ENCODE peak calls at places on chromosomes 13 and 19, in five cellular contexts. One of them, this sample, is unnamed.
A peak's percentile ranks its signal among the peaks of the same experiment; 100 is the strongest.

GRCh38 chr19:39805120-39805519 is 26.5 kb downstream of the LEUTX start:
- DNase-seq in pancreas: no peak
- DNase-seq in esophagus squamous epithelium: no peak
- DNase-seq in A549: no peak
- DNase-seq in CD8-positive, alpha-beta T cell: no peak
- DNase-seq in this sample: no peak

GRCh38 chr13:45695198-45695730 is 6.9 kb upstream of the CBY2 start:
- DNase-seq in A549: no peak
- DNase-seq in esophagus squamous epithelium: no peak
- DNase-seq in pancreas: no peak
- DNase-seq in CD8-positive, alpha-beta T cell: no peak
- DNase-seq in this sample: no peak

GRCh38 chr13:51331354-51331861 is 8.1 kb upstream of the SERPINE3 start:
- DNase-seq in CD8-positive, alpha-beta T cell: no peak
- DNase-seq in pancreas: no peak
- DNase-seq in esophagus squamous epithelium: no peak
- DNase-seq in A549: no peak
- DNase-seq in this sample: no peak

GRCh38 chr13:34161829-34162544 is 344.0 kb downstream of the RFC3 start:
- DNase-seq in CD8-positive, alpha-beta T cell: no peak
- DNase-seq in A549: peak; percentile 89
- DNase-seq in pancreas: no peak
- DNase-seq in esophagus squamous epithelium: no peak
- DNase-seq in this sample: peak; percentile 77

GRCh38 chr19:38023245-38023644 is 116.2 kb downstream of the SIPA1L3 start:
- DNase-seq in esophagus squamous epithelium: no peak
- DNase-seq in CD8-positive, alpha-beta T cell: no peak
- DNase-seq in A549: no peak
- DNase-seq in pancreas: no peak
- DNase-seq in this sample: no peak

GRCh38 chr13:26688286-26688685 is 72.3 kb downstream of the GPR12 start:
- DNase-seq in CD8-positive, alpha-beta T cell: no peak
- DNase-seq in pancreas: no peak
- DNase-seq in A549: no peak
- DNase-seq in esophagus squamous epithelium: no peak
- DNase-seq in this sample: no peak

GRCh38 chr19:45798995-45799517 is 6.4 kb upstream of the DMWD start:
- DNase-seq in CD8-positive, alpha-beta T cell: peak; percentile 37
- DNase-seq in esophagus squamous epithelium: no peak
- DNase-seq in pancreas: peak; percentile 46
- DNase-seq in A549: peak; percentile 68
- DNase-seq in this sample: peak; percentile 68

GRCh38 chr19:48319647-48320537 is 5.5 kb upstream of the EMP3 start:
- DNase-seq in CD8-positive, alpha-beta T cell: peak; percentile 71
- DNase-seq in A549: peak; percentile 88
- DNase-seq in esophagus squamous epithelium: no peak
- DNase-seq in pancreas: peak; percentile 88
- DNase-seq in this sample: peak; percentile 87

GRCh38 chr13:93003531-93003930 is 223.1 kb upstream of the GPC6 start:
- DNase-seq in CD8-positive, alpha-beta T cell: no peak
- DNase-seq in A549: no peak
- DNase-seq in esophagus squamous epithelium: no peak
- DNase-seq in pancreas: no peak
- DNase-seq in this sample: no peak

GRCh38 chr13:103168901-103169508 is 102.8 kb upstream of the SLC10A2 start:
- DNase-seq in pancreas: no peak
- DNase-seq in CD8-positive, alpha-beta T cell: no peak
- DNase-seq in esophagus squamous epithelium: no peak
- DNase-seq in A549: no peak
- DNase-seq in this sample: no peak

GRCh38 chr19:18385675-18386542 is at the start of gene GDF15:
- DNase-seq in A549: peak; percentile 94
- DNase-seq in esophagus squamous epithelium: no peak
- DNase-seq in pancreas: peak; percentile 96
- DNase-seq in CD8-positive, alpha-beta T cell: no peak
- DNase-seq in this sample: peak; percentile 38

GRCh38 chr19:5669212-5669611 is 11.1 kb downstream of the MICOS13 start:
- DNase-seq in CD8-positive, alpha-beta T cell: no peak
- DNase-seq in esophagus squamous epithelium: no peak
- DNase-seq in A549: no peak
- DNase-seq in pancreas: no peak
- DNase-seq in this sample: no peak

GRCh38 chr13:111066544-111066943 is 48.6 kb upstream of the ARHGEF7 start:
- DNase-seq in A549: no peak
- DNase-seq in esophagus squamous epithelium: no peak
- DNase-seq in CD8-positive, alpha-beta T cell: no peak
- DNase-seq in pancreas: no peak
- DNase-seq in this sample: peak; percentile 35

DNA sequence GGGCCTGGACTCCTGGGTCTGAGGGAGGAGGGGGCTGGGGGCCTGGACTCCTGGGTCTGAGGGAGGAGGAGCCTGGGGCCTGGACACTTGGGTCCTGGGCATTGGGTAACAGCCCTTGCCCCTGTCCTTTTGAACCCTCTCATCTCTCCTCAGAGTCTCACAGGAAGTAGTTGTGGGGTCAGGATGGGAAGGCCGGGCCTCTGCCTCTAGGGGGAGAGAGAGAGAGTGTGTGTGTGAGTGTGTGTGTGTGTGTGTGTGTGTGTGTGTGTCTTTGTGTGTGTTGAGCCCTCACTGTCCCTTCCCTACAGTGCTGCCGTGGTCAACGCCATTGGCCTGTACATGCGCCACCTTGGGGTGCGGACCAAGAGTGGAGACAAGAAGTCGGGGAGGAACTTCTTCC is 10.9 kb downstream of the ARHGEF1 start:
- DNase-seq in A549: peak; percentile 87
- DNase-seq in esophagus squamous epithelium: no peak
- DNase-seq in pancreas: no peak
- DNase-seq in CD8-positive, alpha-beta T cell: no peak
- DNase-seq in this sample: peak; percentile 34
- TF ChIP-seq CTCF in A549: no peak
- TF ChIP-seq CTCF in esophagus squamous epithelium: no peak
- TF ChIP-seq CTCF in pancreas: no peak
- TF ChIP-seq CTCF in CD8-positive, alpha-beta T cell: no peak
- TF ChIP-seq CTCF in this sample: peak; percentile 3

GRCh38 chr19:35509018-35509652 is 4.3 kb downstream of the DMKN start:
- DNase-seq in esophagus squamous epithelium: no peak
- DNase-seq in A549: peak; percentile 53
- DNase-seq in pancreas: peak; percentile 82
- DNase-seq in CD8-positive, alpha-beta T cell: peak; percentile 18
- DNase-seq in this sample: peak; percentile 63
- H3K4me3 ChIP-seq in esophagus squamous epithelium: peak overlapping the region; percentile 48
- H3K4me3 ChIP-seq in A549: peak overlapping the region; percentile 48
- H3K4me3 ChIP-seq in pancreas: peak overlapping the region; percentile 31
- H3K4me3 ChIP-seq in CD8-positive, alpha-beta T cell: no peak overlapping the region
- H3K4me3 ChIP-seq in this sample: peak overlapping the region; percentile 49

GRCh38 chr13:66886248-66886647 is 343.9 kb downstream of the PCDH9 start:
- DNase-seq in A549: no peak
- DNase-seq in pancreas: no peak
- DNase-seq in esophagus squamous epithelium: no peak
- DNase-seq in CD8-positive, alpha-beta T cell: no peak
- DNase-seq in this sample: no peak

GRCh38 chr13:66888698-66889097 is 341.4 kb downstream of the PCDH9 start:
- DNase-seq in A549: no peak
- DNase-seq in esophagus squamous epithelium: no peak
- DNase-seq in pancreas: no peak
- DNase-seq in CD8-positive, alpha-beta T cell: no peak
- DNase-seq in this sample: no peak

DNA sequence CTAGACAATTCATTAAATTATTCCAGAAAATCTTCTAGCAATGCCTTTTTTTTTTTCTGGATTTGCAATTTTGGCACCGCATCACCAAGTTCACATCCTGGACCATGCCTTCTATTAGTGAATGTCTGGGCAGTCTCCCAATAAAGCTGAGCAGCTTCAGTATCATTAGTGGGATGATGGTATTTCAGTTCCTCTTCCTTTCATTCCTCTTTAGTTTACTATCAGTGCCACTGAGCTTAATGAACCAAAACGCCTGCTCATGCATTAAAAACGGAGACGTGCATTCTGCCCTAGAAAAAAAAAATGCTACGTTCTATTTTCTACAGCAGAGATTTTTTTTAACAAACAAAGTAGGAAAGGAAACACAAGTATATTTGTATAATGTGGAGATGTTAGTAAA is 343.0 kb downstream of the PCDH9 start:
- DNase-seq in A549: no peak
- DNase-seq in pancreas: no peak
- DNase-seq in CD8-positive, alpha-beta T cell: no peak
- DNase-seq in esophagus squamous epithelium: no peak
- DNase-seq in this sample: peak; percentile 65
- H3K27ac ChIP-seq in A549: no peak overlapping the region
- H3K27ac ChIP-seq in pancreas: no peak overlapping the region
- H3K27ac ChIP-seq in CD8-positive, alpha-beta T cell: no peak overlapping the region
- H3K27ac ChIP-seq in esophagus squamous epithelium: no peak overlapping the region
- H3K27ac ChIP-seq in this sample: no peak overlapping the region

GRCh38 chr19:49766938-49767315 is at the start of gene AP2A1:
- DNase-seq in pancreas: no peak
- DNase-seq in CD8-positive, alpha-beta T cell: no peak
- DNase-seq in A549: no peak
- DNase-seq in esophagus squamous epithelium: no peak
- DNase-seq in this sample: no peak

GRCh38 chr19:49767967-49768581 is 1.3 kb downstream of the AP2A1 start:
- DNase-seq in pancreas: no peak
- DNase-seq in A549: no peak
- DNase-seq in esophagus squamous epithelium: no peak
- DNase-seq in CD8-positive, alpha-beta T cell: no peak
- DNase-seq in this sample: no peak

GRCh38 chr19:49767380-49767779 is 579 bp downstream of the AP2A1 start:
- DNase-seq in CD8-positive, alpha-beta T cell: no peak
- DNase-seq in pancreas: no peak
- DNase-seq in A549: no peak
- DNase-seq in esophagus squamous epithelium: no peak
- DNase-seq in this sample: peak; percentile 12

GRCh38 chr19:49764341-49764740 is 1.2 kb upstream of the TSKS start:
- DNase-seq in A549: no peak
- DNase-seq in esophagus squamous epithelium: no peak
- DNase-seq in pancreas: no peak
- DNase-seq in CD8-positive, alpha-beta T cell: no peak
- DNase-seq in this sample: no peak

GRCh38 chr19:49766007-49766937 is 529 bp upstream of the AP2A1 start:
- DNase-seq in pancreas: peak; percentile 99
- DNase-seq in CD8-positive, alpha-beta T cell: peak; percentile 99
- DNase-seq in esophagus squamous epithelium: peak; percentile 98
- DNase-seq in A549: peak; percentile 100
- DNase-seq in this sample: peak; percentile 99
- TF ChIP-seq CTCF in pancreas: no peak
- TF ChIP-seq CTCF in CD8-positive, alpha-beta T cell: no peak
- TF ChIP-seq CTCF in esophagus squamous epithelium: no peak
- TF ChIP-seq CTCF in A549: no peak
- TF ChIP-seq CTCF in this sample: no peak

GRCh38 chr13:28429096-28429495 is 65.8 kb downstream of the FLT1 start:
- DNase-seq in esophagus squamous epithelium: no peak
- DNase-seq in pancreas: no peak
- DNase-seq in A549: no peak
- DNase-seq in CD8-positive, alpha-beta T cell: no peak
- DNase-seq in this sample: no peak
- H3K4me3 ChIP-seq in esophagus squamous epithelium: no peak overlapping the region
- H3K4me3 ChIP-seq in pancreas: no peak overlapping the region
- H3K4me3 ChIP-seq in A549: no peak overlapping the region
- H3K4me3 ChIP-seq in CD8-positive, alpha-beta T cell: no peak overlapping the region
- H3K4me3 ChIP-seq in this sample: no peak overlapping the region

DNA sequence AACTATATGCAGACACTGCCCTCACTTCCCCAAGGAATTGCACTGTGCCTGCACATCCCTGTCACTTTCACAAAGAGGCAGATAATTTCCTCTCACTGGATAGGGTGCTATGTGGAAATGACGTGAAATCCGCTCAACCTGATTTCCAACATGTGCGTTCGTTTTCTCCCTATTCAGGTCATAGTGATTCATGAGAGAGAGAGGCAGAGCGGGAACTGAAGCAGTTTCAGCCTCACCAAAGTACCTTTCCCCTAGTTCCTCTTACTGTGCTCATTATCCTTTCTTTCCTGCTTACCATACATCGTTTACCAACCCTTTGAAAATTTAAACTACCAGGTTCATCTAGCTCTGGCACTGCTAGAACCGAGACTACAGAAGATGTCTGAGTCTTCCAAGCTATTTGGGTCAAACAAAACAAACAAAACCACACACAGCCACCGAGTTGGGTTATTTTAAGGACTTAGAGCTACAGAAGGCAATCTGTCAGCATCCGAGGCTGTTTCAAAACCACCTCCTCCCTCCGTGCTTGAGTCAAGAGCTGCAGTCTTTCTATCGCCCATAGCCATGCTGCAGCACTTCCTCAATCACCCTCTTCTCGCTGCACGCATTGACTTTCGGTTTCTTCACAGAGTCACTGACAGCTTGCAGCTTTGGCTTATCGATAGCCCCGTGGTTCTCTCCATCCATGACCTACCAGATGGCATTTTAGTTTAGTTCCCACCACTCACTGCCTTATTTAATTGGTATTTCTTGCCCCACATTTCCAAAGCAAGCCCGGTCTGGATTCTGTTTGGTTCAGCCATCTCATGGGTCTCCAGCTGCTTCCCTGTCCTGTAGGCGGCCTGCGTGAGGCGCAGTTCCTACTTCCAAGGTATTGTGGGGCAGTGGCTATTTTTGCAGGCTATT is 1395.8 kb downstream of the EFNB2 start:
- DNase-seq in pancreas: no peak
- DNase-seq in esophagus squamous epithelium: peak; percentile 4
- DNase-seq in A549: peak; percentile 52
- DNase-seq in CD8-positive, alpha-beta T cell: peak; percentile 42
- DNase-seq in this sample: peak; percentile 32
- H3K27ac ChIP-seq in pancreas: no peak overlapping the region
- H3K27ac ChIP-seq in esophagus squamous epithelium: peak overlapping the region; percentile 31
- H3K27ac ChIP-seq in A549: peak overlapping the region; percentile 64
- H3K27ac ChIP-seq in CD8-positive, alpha-beta T cell: peak overlapping the region; percentile 78
- H3K27ac ChIP-seq in this sample: no peak overlapping the region

GRCh38 chr19:50501568-50502475 is 9.2 kb downstream of the JOSD2 start:
- DNase-seq in esophagus squamous epithelium: no peak
- DNase-seq in CD8-positive, alpha-beta T cell: no peak
- DNase-seq in A549: no peak
- DNase-seq in pancreas: no peak
- DNase-seq in this sample: no peak

GRCh38 chr19:50500753-50501151 is 10.2 kb downstream of the JOSD2 start:
- DNase-seq in esophagus squamous epithelium: no peak
- DNase-seq in pancreas: no peak
- DNase-seq in A549: no peak
- DNase-seq in CD8-positive, alpha-beta T cell: no peak
- DNase-seq in this sample: peak; percentile 95

GRCh38 chr19:50498219-50499056 is 12.6 kb downstream of the JOSD2 start:
- DNase-seq in esophagus squamous epithelium: no peak
- DNase-seq in CD8-positive, alpha-beta T cell: no peak
- DNase-seq in pancreas: no peak
- DNase-seq in A549: no peak
- DNase-seq in this sample: no peak

GRCh38 chr19:50501186-50501567 is 9.8 kb downstream of the JOSD2 start:
- DNase-seq in CD8-positive, alpha-beta T cell: no peak
- DNase-seq in esophagus squamous epithelium: no peak
- DNase-seq in pancreas: no peak
- DNase-seq in A549: peak; percentile 51
- DNase-seq in this sample: no peak

GRCh38 chr19:50500060-50500752 is 10.8 kb downstream of the JOSD2 start:
- DNase-seq in A549: peak; percentile 50
- DNase-seq in esophagus squamous epithelium: no peak
- DNase-seq in pancreas: no peak
- DNase-seq in CD8-positive, alpha-beta T cell: no peak
- DNase-seq in this sample: no peak
- TF ChIP-seq CTCF in A549: peak; percentile 19
- TF ChIP-seq CTCF in esophagus squamous epithelium: no peak
- TF ChIP-seq CTCF in pancreas: no peak
- TF ChIP-seq CTCF in CD8-positive, alpha-beta T cell: no peak
- TF ChIP-seq CTCF in this sample: peak; percentile 19

This sample was measured in cardiac muscle cell.